ENCODE peak calls at places on chromosomes 5 and 9, in six cellular contexts. R is fibroblast of lung, O is brain microvascular endothelial cell, J is GM23248, A is bronchial epithelial cell, L is neural progenitor cell. I is an unnamed sample. For H3K36me3, the result is how much of the 10 kb centered on the place peaks cover.

GRCh38 chr5:317086-317811 is 4.3 kb upstream of the AHRR start:
- DNase-seq in R (peak), O (peak), J (peak), A (peak), L (peak), I (peak)

GRCh38 chr5:180113660-180114303 is 42.2 kb upstream of the RNF130 start:
- DNase-seq in R (no peak), O (no peak), J (no peak), A (no peak), L (no peak), I (peak)

GRCh38 chr5:72503888-72504491 is 3.2 kb downstream of the ZNF366 start:
- DNase-seq in R (peak), O (peak), J (peak), A (no peak), L (no peak), I (peak)

GRCh38 chr9:107674937-107675277 is 185.3 kb upstream of the KLF4 start:
- DNase-seq in R (peak), O (no peak), J (peak), A (no peak), L (no peak), I (no peak)

GRCh38 chr5:158283341-158283740 is 424.4 kb upstream of the CLINT1 start:
- DNase-seq in R (no peak), O (no peak), J (no peak), A (no peak), L (no peak), I (no peak)

GRCh38 chr5:59450245-59450644 is 443.3 kb downstream of the PDE4D start:
- DNase-seq in R (no peak), O (no peak), J (no peak), A (no peak), L (no peak), I (no peak)

GRCh38 chr5:160287378-160288051 is 24.8 kb downstream of the CCNJL start:
- DNase-seq in R (no peak), O (peak), J (no peak), A (peak), L (peak), I (peak)

GRCh38 chr5:94705427-94705826 is 87.0 kb downstream of the SLF1 start:
- DNase-seq in R (peak), O (no peak), J (no peak), A (peak), L (no peak), I (no peak)

GRCh38 chr9:86907346-86907745 is 40.0 kb downstream of the GAS1 start:
- DNase-seq in R (peak), O (no peak), J (no peak), A (no peak), L (no peak), I (no peak)

GRCh38 chr5:139481580-139482049 is 943 bp downstream of the STING1 start:
- DNase-seq in R (peak), O (no peak), J (peak), A (peak), L (no peak), I (no peak)

GRCh38 chr5:55900068-55900467 is 48.9 kb downstream of the IL31RA start:
- DNase-seq in R (no peak), O (no peak), J (peak), A (no peak), L (no peak), I (no peak)

GRCh38 chr9:76219555-76220151 is 174.6 kb downstream of the RFK start:
- DNase-seq in R (no peak), O (peak), J (peak), A (no peak), L (peak), I (no peak)

GRCh38 chr9:69391946-69392345 is 66.9 kb downstream of the ENTREP1 start:
- DNase-seq in R (no peak), O (peak), J (no peak), A (no peak), L (no peak), I (no peak)

GRCh38 chr5:67051164-67051563 is 145.4 kb downstream of the CD180 start:
- DNase-seq in R (no peak), O (no peak), J (no peak), A (no peak), L (no peak), I (no peak)

DNA sequence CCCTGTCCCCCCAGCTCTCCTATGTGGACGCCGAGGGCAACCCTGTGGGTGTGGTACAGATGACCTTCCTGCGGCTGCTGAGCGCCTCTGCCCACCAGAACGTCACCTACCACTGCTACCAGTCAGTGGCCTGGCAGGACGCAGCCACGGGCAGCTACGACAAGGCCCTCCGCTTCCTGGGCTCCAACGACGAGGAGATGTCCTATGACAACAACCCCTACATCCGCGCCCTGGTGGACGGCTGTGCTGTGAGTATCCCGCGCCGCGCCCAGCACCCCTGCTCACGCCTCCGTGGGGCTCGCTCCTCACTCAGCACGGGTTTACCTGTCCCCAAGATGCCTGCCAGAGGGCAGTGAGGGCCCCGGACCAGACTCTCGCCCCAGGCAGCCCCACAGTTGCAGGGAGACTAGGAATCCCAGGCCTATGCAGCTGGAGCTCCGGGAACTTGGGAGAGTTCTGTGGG is 45.6 kb upstream of the FCN2 start:
- DNase-seq in R (no peak), O (no peak), J (no peak), A (no peak), L (no peak), I (no peak)
- H3K36me3 ChIP-seq in R (under half), O (half or more), J (half or more), A (under half), L (under half), I (under half)

GRCh38 chr5:1336106-1336561 is 8.8 kb downstream of the CLPTM1L start:
- DNase-seq in R (no peak), O (no peak), J (no peak), A (no peak), L (no peak), I (peak)
- H3K36me3 ChIP-seq in R (under half), O (half or more), J (under half), A (under half), L (under half), I (under half)

GRCh38 chr5:79628276-79628675 is 16.0 kb downstream of the TENT2 start:
- DNase-seq in R (no peak), O (no peak), J (no peak), A (no peak), L (no peak), I (no peak)
- H3K36me3 ChIP-seq in R (under half), O (under half), J (under half), A (under half), L (under half), I (under half)

DNA sequence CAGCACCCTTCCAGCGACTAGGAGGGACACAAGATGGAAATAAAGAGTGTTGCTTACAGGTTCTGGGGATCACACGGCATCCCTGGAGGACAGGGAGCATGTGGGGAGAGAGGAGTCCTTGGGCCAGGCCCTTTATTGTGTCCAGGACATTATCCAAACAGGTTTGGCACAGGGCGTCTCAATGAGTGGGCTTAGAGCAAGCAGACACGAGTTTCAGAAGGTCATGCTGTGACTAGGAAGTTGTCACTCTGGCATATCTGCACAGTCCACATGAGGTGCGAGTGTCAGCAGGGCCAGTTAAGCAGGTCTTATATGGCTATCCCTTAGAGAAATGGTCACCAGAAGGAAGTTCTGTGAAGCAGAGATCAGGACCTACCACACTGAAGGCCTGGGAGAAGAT is 174.5 kb upstream of the OTULINL start:
- DNase-seq in R (no peak), O (no peak), J (no peak), A (no peak), L (no peak), I (no peak)
- H3K36me3 ChIP-seq in R (under half), O (half or more), J (half or more), A (under half), L (under half), I (half or more)

GRCh38 chr5:150400020-150400326 is 12.7 kb downstream of the CD74 start:
- DNase-seq in R (no peak), O (no peak), J (no peak), A (no peak), L (no peak), I (no peak)
- H3K36me3 ChIP-seq in R (under half), O (under half), J (under half), A (under half), L (under half), I (under half)

DNA sequence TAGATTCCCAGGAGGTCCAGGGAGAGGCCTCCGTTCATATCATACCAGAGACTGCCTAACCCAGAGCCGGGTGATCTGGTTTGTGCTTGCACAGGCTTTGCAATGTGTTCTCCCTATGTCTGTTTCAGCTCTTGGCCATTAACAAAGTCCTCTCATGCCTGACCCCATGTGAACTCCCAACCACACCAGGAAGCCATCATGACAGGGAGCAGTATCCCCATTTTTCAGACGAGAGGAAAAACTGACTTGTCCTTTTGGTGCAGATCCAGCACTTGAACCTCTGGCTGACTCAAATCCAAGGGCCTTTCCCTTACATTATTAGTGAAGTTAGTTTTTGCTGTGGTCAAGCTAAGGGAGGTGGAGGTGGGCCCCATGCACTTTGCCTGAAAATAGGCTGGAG is 58.4 kb downstream of the TEX10 start:
- DNase-seq in R (no peak), O (no peak), J (peak), A (no peak), L (no peak), I (no peak)
- H3K36me3 ChIP-seq in R (under half), O (under half), J (under half), A (under half), L (under half), I (half or more)

GRCh38 chr9:113267911-113268563 is 7.3 kb downstream of the CDC26 start:
- DNase-seq in R (no peak), O (no peak), J (no peak), A (no peak), L (no peak), I (no peak)
- H3K36me3 ChIP-seq in R (under half), O (under half), J (under half), A (under half), L (under half), I (half or more)

DNA sequence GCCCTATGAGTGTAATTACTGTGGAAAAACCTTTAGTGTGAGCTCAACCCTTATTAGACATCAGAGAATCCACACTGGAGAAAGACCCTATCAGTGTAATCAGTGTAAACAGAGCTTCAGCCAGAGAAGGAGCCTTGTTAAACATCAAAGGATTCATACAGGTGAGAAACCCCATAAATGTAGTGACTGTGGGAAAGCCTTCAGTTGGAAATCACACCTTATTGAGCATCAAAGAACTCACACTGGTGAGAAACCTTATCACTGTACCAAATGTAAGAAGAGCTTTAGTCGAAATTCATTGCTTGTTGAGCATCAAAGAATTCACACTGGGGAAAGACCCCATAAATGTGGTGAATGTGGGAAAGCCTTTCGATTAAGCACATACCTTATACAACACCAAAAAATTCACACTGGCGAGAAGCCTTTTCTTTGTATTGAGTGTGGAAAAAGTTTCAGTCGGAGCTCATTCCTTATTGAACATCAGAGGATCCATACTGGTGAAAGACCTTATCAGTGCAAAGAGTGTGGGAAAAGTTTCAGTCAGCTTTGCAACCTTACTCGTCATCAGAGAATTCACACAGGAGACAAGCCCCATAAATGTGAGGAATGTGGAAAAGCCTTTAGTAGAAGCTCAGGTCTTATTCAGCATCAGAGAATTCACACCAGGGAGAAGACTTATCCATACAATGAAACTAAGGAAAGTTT is 9.9 kb downstream of the ZNF189 start:
- DNase-seq in R (peak), O (no peak), J (no peak), A (no peak), L (no peak), I (no peak)
- H3K36me3 ChIP-seq in R (under half), O (half or more), J (half or more), A (under half), L (half or more), I (under half)

GRCh38 chr5:96572864-96573512 is 89.2 kb upstream of the CAST start:
- DNase-seq in R (peak), O (peak), J (peak), A (peak), L (no peak), I (no peak)
- H3K36me3 ChIP-seq in R (under half), O (under half), J (under half), A (under half), L (under half), I (under half)

DNA sequence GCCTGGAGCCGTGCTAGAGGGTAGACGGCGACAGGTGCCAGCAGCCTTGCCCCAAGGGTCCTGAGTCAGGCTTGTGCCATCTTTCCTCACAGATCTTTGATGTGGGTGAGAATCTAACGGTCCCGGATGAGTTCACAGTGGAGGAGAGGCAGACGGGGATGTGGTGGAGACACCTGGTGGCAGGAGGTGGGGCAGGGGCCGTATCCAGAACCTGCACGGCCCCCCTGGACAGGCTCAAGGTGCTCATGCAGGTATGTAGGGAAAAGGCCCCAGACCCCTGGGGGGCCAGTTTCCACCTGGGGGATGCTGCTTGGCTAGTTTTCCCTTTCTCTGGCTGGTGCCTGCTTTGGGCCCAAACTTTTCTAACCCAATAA is 24.0 kb downstream of the PTGES2 start:
- DNase-seq in R (no peak), O (no peak), J (no peak), A (no peak), L (no peak), I (peak)
- H3K36me3 ChIP-seq in R (half or more), O (half or more), J (under half), A (half or more), L (under half), I (under half)